ENCODE peak calls at places on chromosomes 2 and 18, in five cellular contexts. K, S, Y, L and W are unnamed samples.

GRCh38 chr2:217969588-217969987 is 33.2 kb downstream of the TNS1 start:
- DNase-seq in K (no peak), S (no peak), Y (no peak), L (no peak), W (no peak)

GRCh38 chr18:54822872-54823845 is 5.1 kb upstream of the RAB27B start:
- DNase-seq in K (peak), S (peak), Y (peak), L (peak), W (peak)

GRCh38 chr18:2573408-2573807 is 2.1 kb downstream of the NDC80 start:
- DNase-seq in K (no peak), S (no peak), Y (no peak), L (no peak), W (no peak)

GRCh38 chr2:23492941-23493340 is 108.0 kb downstream of the KLHL29 start:
- DNase-seq in K (peak), S (peak), Y (no peak), L (no peak), W (no peak)

GRCh38 chr2:152790883-152791282 is 72.5 kb downstream of the ARL6IP6 start:
- DNase-seq in K (no peak), S (no peak), Y (no peak), L (no peak), W (no peak)

GRCh38 chr2:207869784-207870778 is 100.4 kb upstream of the FZD5 start:
- DNase-seq in K (peak), S (peak), Y (peak), L (peak), W (no peak)

GRCh38 chr2:197777823-197778407 is 7.2 kb downstream of the BOLL start:
- DNase-seq in K (peak), S (peak), Y (peak), L (peak), W (peak)

GRCh38 chr2:14944562-14945346 is 312.2 kb downstream of the LRATD1 start:
- DNase-seq in K (peak), S (peak), Y (peak), L (peak), W (no peak)

GRCh38 chr2:213067888-213068287 is 83.5 kb downstream of the IKZF2 start:
- DNase-seq in K (no peak), S (peak), Y (no peak), L (peak), W (no peak)

GRCh38 chr2:179686718-179687342 is 174.6 kb downstream of the ZNF385B start:
- DNase-seq in K (peak), S (no peak), Y (no peak), L (no peak), W (no peak)

GRCh38 chr2:236965841-236966096 is 119.9 kb upstream of the COPS8 start:
- DNase-seq in K (no peak), S (no peak), Y (no peak), L (no peak), W (no peak)

GRCh38 chr18:59062643-59063006 is 77.1 kb upstream of the SEC11C start:
- DNase-seq in K (no peak), S (no peak), Y (no peak), L (no peak), W (no peak)

GRCh38 chr2:149125031-149125725 is 86.7 kb downstream of the LYPD6B start:
- DNase-seq in K (no peak), S (no peak), Y (no peak), L (no peak), W (no peak)

GRCh38 chr18:10852610-10853303 is 296.6 kb downstream of the PIEZO2 start:
- DNase-seq in K (no peak), S (no peak), Y (no peak), L (no peak), W (no peak)

GRCh38 chr2:168119519-168120141 is 127.8 kb downstream of the STK39 start:
- DNase-seq in K (peak), S (peak), Y (peak), L (peak), W (peak)

GRCh38 chr2:172438741-172439508 is 11.5 kb downstream of the ITGA6 start:
- DNase-seq in K (peak), S (peak), Y (no peak), L (peak), W (no peak)

GRCh38 chr2:111246620-111247061 is 125.9 kb downstream of the BCL2L11 start:
- DNase-seq in K (peak), S (no peak), Y (no peak), L (no peak), W (no peak)

GRCh38 chr18:45920367-45920766 is 46.8 kb downstream of the EPG5 start:
- DNase-seq in K (peak), S (peak), Y (peak), L (peak), W (peak)

GRCh38 chr18:22637787-22638186 is 220.1 kb upstream of the CTAGE1 start:
- DNase-seq in K (peak), S (peak), Y (peak), L (peak), W (no peak)

GRCh38 chr2:61911510-61911909 is 6.0 kb downstream of the COMMD1 start:
- DNase-seq in K (peak), S (peak), Y (no peak), L (no peak), W (no peak)
- TF ChIP-seq CTCF in K (peak), S (peak), Y (no peak), L (no peak), W (no peak)

DNA sequence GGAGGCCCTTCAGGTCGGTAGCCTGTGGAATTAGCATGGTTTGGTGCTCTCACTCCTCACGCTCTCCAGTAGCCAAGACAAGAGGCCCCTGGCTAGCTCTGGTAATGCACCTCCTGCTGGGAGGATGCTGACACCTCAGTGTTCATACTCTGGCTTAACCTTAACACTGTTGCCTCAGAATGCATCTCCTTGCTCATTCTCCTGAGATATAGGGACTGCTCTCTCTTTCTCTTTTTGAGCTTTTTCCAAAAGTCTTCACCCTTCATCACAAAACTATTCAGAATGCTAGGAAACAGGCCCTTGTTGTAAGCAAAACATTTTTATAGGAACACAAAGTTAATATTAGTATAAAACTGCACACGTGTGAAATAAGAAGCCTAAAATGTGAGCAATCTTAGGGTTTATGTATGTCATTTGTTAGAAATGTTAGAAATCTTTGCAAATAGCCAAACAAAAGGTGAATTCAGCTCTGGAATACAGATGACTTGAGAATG is 17.3 kb upstream of the IMPA2 start:
- DNase-seq in K (peak), S (no peak), Y (no peak), L (peak), W (no peak)
- TF ChIP-seq CTCF in K (peak), S (no peak), Y (peak), L (peak), W (peak)

GRCh38 chr2:66574701-66575624 is 140.0 kb downstream of the MEIS1 start:
- DNase-seq in K (peak), S (peak), Y (peak), L (peak), W (peak)
- TF ChIP-seq CTCF in K (peak), S (peak), Y (peak), L (peak), W (peak)

GRCh38 chr2:118657451-118657850 is 190.0 kb downstream of the EN1 start:
- DNase-seq in K (peak), S (no peak), Y (no peak), L (no peak), W (no peak)

GRCh38 chr2:118665784-118666529 is 181.5 kb downstream of the EN1 start:
- DNase-seq in K (no peak), S (no peak), Y (no peak), L (peak), W (no peak)

GRCh38 chr2:118658581-118659248 is 188.7 kb downstream of the EN1 start:
- DNase-seq in K (peak), S (peak), Y (no peak), L (peak), W (no peak)

DNA sequence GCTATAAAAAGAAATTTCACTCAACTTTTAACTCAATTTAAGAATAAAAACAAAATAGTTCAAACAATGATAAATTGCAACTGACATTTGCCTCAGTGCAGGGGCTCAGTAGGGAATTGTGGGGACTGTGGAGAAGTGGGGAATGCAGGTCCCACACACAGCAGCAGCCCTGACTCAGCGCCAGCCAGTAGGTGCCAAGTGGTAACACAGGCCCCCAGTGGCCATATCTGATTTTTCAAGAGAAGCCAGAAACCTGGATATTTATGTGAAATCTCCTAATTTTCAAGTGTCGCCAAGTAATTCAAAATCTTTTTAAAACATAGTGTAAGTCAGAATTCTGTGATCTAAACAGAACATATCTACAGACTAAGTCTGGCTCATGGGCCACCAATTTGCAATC is 186.3 kb downstream of the EN1 start:
- DNase-seq in K (peak), S (no peak), Y (peak), L (no peak), W (no peak)
- TF ChIP-seq CTCF in K (peak), S (no peak), Y (peak), L (peak), W (no peak)

GRCh38 chr2:12716250-12717190 is at the start of gene TRIB2:
- DNase-seq in K (peak), S (peak), Y (no peak), L (peak), W (peak)
- TF ChIP-seq CTCF in K (no peak), S (no peak), Y (no peak), L (peak), W (no peak)

GRCh38 chr2:5290911-5291546 is 401.2 kb upstream of the SOX11 start:
- DNase-seq in K (no peak), S (no peak), Y (peak), L (no peak), W (no peak)
- TF ChIP-seq CTCF in K (no peak), S (no peak), Y (peak), L (no peak), W (no peak)

GRCh38 chr18:26621161-26622026 is 73.0 kb upstream of the KCTD1 start:
- DNase-seq in K (peak), S (peak), Y (no peak), L (no peak), W (no peak)
- TF ChIP-seq CTCF in K (peak), S (peak), Y (peak), L (peak), W (peak)